ENCODE peak calls at places on chromosomes 6 and 20, in five cellular contexts. I is tibial nerve, A is AG10803, P is fibroblast of the aortic adventitia, S is psoas muscle. G is an unnamed sample.

GRCh38 chr6:161318456-161318855 is 44.6 kb upstream of the AGPAT4 start:
- DNase-seq in S (no peak), I (no peak), A (no peak), P (no peak), G (no peak)

GRCh38 chr20:32964575-32964974 is 39.7 kb downstream of the SUN5 start:
- DNase-seq in S (no peak), A (no peak), P (no peak), I (no peak), G (no peak)

GRCh38 chr6:29005183-29005885 is at the start of gene ZNF311:
- DNase-seq in S (peak), P (peak), I (peak), A (peak), G (no peak)

GRCh38 chr6:15427360-15428070 is 181.6 kb downstream of the JARID2 start:
- DNase-seq in P (no peak), I (no peak), S (no peak), A (no peak), G (peak)

GRCh38 chr20:61746781-61747180 is 318.9 kb downstream of the TAF4 start:
- DNase-seq in S (peak), A (no peak), I (no peak), P (no peak), G (no peak)

GRCh38 chr6:107152633-107153032 is 37.3 kb upstream of the BEND3 start:
- DNase-seq in S (no peak), A (no peak), I (no peak), P (no peak), G (no peak)

GRCh38 chr6:133230022-133230421 is 11.1 kb upstream of the EYA4 start:
- DNase-seq in I (no peak), S (no peak), A (no peak), P (no peak), G (no peak)

GRCh38 chr20:50655325-50655880 is 35.9 kb downstream of the RIPOR3 start:
- DNase-seq in P (peak), I (peak), A (peak), S (peak), G (no peak)

GRCh38 chr6:159098636-159099106 is 53.9 kb upstream of the TAGAP start:
- DNase-seq in I (no peak), A (no peak), P (no peak), S (no peak), G (peak)

GRCh38 chr6:116060572-116061283 is at the start of gene FRK:
- DNase-seq in I (no peak), S (no peak), A (peak), P (peak), G (no peak)

GRCh38 chr6:63636516-63636968 is 940 bp downstream of the PHF3 start:
- DNase-seq in I (peak), P (peak), A (peak), S (peak), G (peak)

GRCh38 chr20:38127011-38127621 is 38.0 kb downstream of the TGM2 start:
- DNase-seq in S (peak), P (peak), I (peak), A (peak), G (no peak)

GRCh38 chr6:14883921-14884320 is 361.9 kb upstream of the JARID2 start:
- DNase-seq in P (peak), I (no peak), S (no peak), A (peak), G (no peak)

GRCh38 chr6:132333639-132334516 is 67.4 kb downstream of the MOXD1 start:
- DNase-seq in I (peak), S (no peak), P (peak), A (peak), G (no peak)

GRCh38 chr6:43771210-43771857 is 1.3 kb downstream of the VEGFA start:
- DNase-seq in I (no peak), S (peak), P (peak), A (peak), G (peak)

GRCh38 chr20:50715694-50716093 is 15.7 kb upstream of the PARD6B start:
- DNase-seq in P (no peak), I (no peak), A (no peak), S (no peak), G (no peak)

GRCh38 chr6:2760882-2761842 is 4.0 kb upstream of the WRNIP1 start:
- DNase-seq in S (no peak), I (no peak), P (no peak), A (no peak), G (peak)

GRCh38 chr20:49747707-49748524 is 34.2 kb upstream of the B4GALT5 start:
- DNase-seq in A (peak), I (peak), S (peak), P (peak), G (peak)

GRCh38 chr6:134585529-134585873 is 267.6 kb upstream of the SGK1 start:
- DNase-seq in I (no peak), A (no peak), P (no peak), S (no peak), G (no peak)
- TF ChIP-seq CTCF in I (no peak), A (no peak), P (no peak), S (no peak), G (no peak)

DNA sequence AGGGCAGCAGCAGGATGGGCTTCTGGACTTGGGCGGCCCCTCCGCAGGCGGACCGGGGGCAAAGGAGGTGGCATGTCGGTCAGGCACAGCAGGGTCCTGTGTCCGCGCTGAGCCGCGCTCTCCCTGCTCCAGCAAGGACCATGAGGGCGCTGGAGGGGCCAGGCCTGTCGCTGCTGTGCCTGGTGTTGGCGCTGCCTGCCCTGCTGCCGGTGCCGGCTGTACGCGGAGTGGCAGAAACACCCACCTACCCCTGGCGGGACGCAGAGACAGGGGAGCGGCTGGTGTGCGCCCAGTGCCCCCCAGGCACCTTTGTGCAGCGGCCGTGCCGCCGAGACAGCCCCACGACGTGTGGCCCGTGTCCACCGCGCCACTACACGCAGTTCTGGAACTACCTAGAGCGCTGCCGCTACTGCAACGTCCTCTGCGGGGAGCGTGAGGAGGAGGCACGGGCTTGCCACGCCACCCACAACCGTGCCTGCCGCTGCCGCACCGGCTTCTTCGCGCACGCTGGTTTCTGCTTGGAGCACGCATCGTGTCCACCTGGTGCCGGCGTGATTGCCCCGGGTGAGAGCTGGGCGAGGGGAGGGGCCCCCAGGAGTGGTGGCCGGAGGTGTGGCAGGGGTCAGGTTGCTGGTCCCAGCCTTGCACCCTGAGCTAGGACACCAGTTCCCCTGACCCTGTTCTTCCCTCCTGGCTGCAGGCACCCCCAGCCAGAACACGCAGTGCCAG is at the start of gene TNFRSF6B:
- DNase-seq in A (no peak), I (no peak), S (peak), P (no peak), G (no peak)
- H3K4me3 ChIP-seq in A (peak), I (no peak), S (peak), P (no peak), G (no peak)

GRCh38 chr6:39375405-39375804 is 52.9 kb upstream of the KCNK16 start:
- DNase-seq in A (no peak), P (no peak), I (no peak), S (no peak), G (no peak)

GRCh38 chr6:39365281-39366074 is 43.0 kb upstream of the KCNK16 start:
- DNase-seq in P (no peak), I (no peak), A (peak), S (no peak), G (no peak)

GRCh38 chr6:39367661-39368060 is 45.2 kb upstream of the KCNK16 start:
- DNase-seq in P (no peak), S (no peak), I (no peak), A (no peak), G (no peak)

GRCh38 chr6:39366875-39367618 is 44.5 kb upstream of the KCNK16 start:
- DNase-seq in I (no peak), S (no peak), P (no peak), A (no peak), G (no peak)

GRCh38 chr6:39370021-39370420 is 47.5 kb upstream of the KCNK16 start:
- DNase-seq in I (no peak), S (no peak), A (no peak), P (no peak), G (no peak)
- TF ChIP-seq CTCF in I (no peak), S (no peak), A (peak), P (no peak), G (no peak)

DNA sequence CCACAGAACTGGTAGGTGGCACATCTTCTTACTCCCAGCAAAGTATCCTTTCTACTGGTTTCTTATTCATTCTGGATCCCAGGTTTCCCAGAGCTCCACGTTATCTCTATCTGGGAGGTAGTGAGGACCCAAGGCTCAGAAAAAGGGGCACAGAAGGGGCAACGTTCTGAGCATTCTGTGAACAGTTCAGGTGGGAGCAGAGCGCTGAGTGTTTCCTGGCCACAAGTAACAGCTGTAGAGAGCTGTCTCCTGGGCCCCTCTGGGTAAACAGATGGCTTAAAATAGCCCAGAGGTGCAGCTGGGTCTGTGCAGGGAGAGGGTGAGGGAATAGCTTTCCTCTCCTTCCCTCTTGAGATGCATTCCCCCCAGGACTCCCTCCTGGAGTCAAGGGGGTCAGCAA is 2.1 kb downstream of the APOBEC2 start:
- DNase-seq in P (no peak), A (no peak), I (no peak), S (no peak), G (no peak)
- H3K4me3 ChIP-seq in P (no peak), A (no peak), I (no peak), S (peak), G (no peak)

GRCh38 chr6:83824388-83824801 is 28.8 kb upstream of the RIPPLY2 start:
- DNase-seq in A (no peak), S (no peak), P (peak), I (no peak), G (no peak)
- TF ChIP-seq CTCF in A (no peak), S (no peak), P (no peak), I (no peak), G (no peak)

GRCh38 chr6:30885999-30886896 is 1.9 kb downstream of the DDR1 start:
- DNase-seq in S (peak), I (no peak), P (peak), A (peak), G (no peak)
- H3K4me3 ChIP-seq in S (peak), I (peak), P (peak), A (peak), G (no peak)